ENCODE peak calls at places on chromosome 19, in seven cellular contexts. F is RWPE1; X is stimulated activated CD8-positive, alpha-beta memory T cell treated with anti-CD3 and anti-CD28 coated beads, Interleukin-2, amount 100 ng/mL, for 48 hours; B is CD4-positive, CD25-positive, alpha-beta regulatory T cell; V is activated T-cell treated with anti-CD3 and anti-CD28 coated beads for 1 hour; C is GM23248; Z is activated CD4-positive, CD25-positive, alpha-beta regulatory T cell. U is an unnamed sample.

GRCh38 chr19:10736916-10737551 is 19.2 kb downstream of the DNM2 start:
- DNase-seq in X (no peak), F (no peak), Z (no peak), B (no peak), C (no peak), V (no peak), U (no peak)

GRCh38 chr19:45298264-45298663 is 24.4 kb downstream of the CKM start:
- DNase-seq in F (no peak), Z (no peak), C (no peak), V (no peak), X (no peak), B (no peak), U (no peak)

GRCh38 chr19:14318873-14319272 is 62.4 kb upstream of the ADGRE5 start:
- DNase-seq in X (no peak), C (no peak), Z (no peak), B (no peak), V (no peak), F (no peak), U (no peak)

GRCh38 chr19:47221080-47221841 is 9.7 kb downstream of the BBC3 start:
- DNase-seq in C (no peak), F (no peak), X (no peak), Z (no peak), V (no peak), B (no peak), U (no peak)

GRCh38 chr19:12913871-12914690 is 5.0 kb downstream of the SYCE2 start:
- DNase-seq in Z (no peak), C (peak; percentile 69), F (no peak), B (no peak), X (no peak), V (peak; percentile 42), U (no peak)

GRCh38 chr19:5296457-5297271 is 43.9 kb downstream of the PTPRS start:
- DNase-seq in F (no peak), X (no peak), C (no peak), Z (no peak), V (no peak), B (no peak), U (no peak)

GRCh38 chr19:52778811-52779210 is 7.8 kb downstream of the ZNF600 start:
- DNase-seq in X (no peak), Z (no peak), V (no peak), F (no peak), B (no peak), C (peak; percentile 8), U (no peak)

GRCh38 chr19:49216076-49216475 is 58.5 kb downstream of the TRPM4 start:
- DNase-seq in F (peak; percentile 55), B (no peak), Z (no peak), C (peak; percentile 58), V (no peak), X (no peak), U (no peak)

GRCh38 chr19:18488838-18489626 is 32.8 kb downstream of the ELL start:
- DNase-seq in B (no peak), X (no peak), C (no peak), V (no peak), Z (no peak), F (no peak), U (peak; percentile 57)

GRCh38 chr19:19319725-19320361 is 466 bp downstream of the SUGP1 start:
- DNase-seq in B (no peak), F (no peak), C (peak; percentile 36), X (no peak), V (no peak), Z (no peak), U (no peak)

GRCh38 chr19:46466536-46467199 is 4.7 kb downstream of the PNMA8A start:
- DNase-seq in V (no peak), F (peak; percentile 70), B (no peak), Z (no peak), X (no peak), C (peak; percentile 88), U (no peak)

GRCh38 chr19:16368385-16369305 is 44.0 kb downstream of the KLF2 start:
- DNase-seq in V (peak; percentile 59), B (peak; percentile 77), C (no peak), Z (peak; percentile 51), F (no peak), X (no peak), U (peak; percentile 18)

GRCh38 chr19:7366701-7367420 is 18.1 kb downstream of the ARHGEF18 start:
- DNase-seq in C (peak; percentile 12), X (no peak), B (no peak), Z (no peak), F (peak; percentile 45), V (no peak), U (peak; percentile 31)

GRCh38 chr19:38386968-38387549 is 775 bp downstream of the GGN start:
- DNase-seq in V (no peak), X (no peak), C (peak; percentile 54), Z (no peak), B (no peak), F (no peak), U (no peak)

GRCh38 chr19:41811036-41811435 is 14.6 kb downstream of the CEACAM3 start:
- DNase-seq in C (no peak), B (no peak), F (no peak), Z (no peak), V (no peak), X (no peak), U (no peak)

GRCh38 chr19:399370-399769 is 9.6 kb downstream of the C2CD4C start:
- DNase-seq in Z (no peak), V (no peak), X (no peak), F (no peak), B (no peak), C (no peak), U (no peak)